ENCODE peak calls at places on chromosomes 13 and 19, in five cellular contexts. One of them, this sample, is unnamed. For H3K4me1, H3K9me3 and H3K36me3, the result is how much of the 10 kb centered on the place peaks cover.

GRCh38 chr13:74644239-74644638 is 510.0 kb upstream of the KLF12 start:
- DNase-seq in IMR-90: peak
- DNase-seq in fibroblast of lung: peak
- DNase-seq in astrocyte: peak
- DNase-seq in HepG2: no peak
- DNase-seq in this sample: no peak

GRCh38 chr13:109647046-109647445 is 139.3 kb downstream of the IRS2 start:
- DNase-seq in fibroblast of lung: peak
- DNase-seq in IMR-90: no peak
- DNase-seq in astrocyte: peak
- DNase-seq in HepG2: no peak
- DNase-seq in this sample: no peak

GRCh38 chr19:52535831-52536800 is 8.6 kb downstream of the ZNF808 start:
- DNase-seq in IMR-90: peak
- DNase-seq in HepG2: no peak
- DNase-seq in fibroblast of lung: peak
- DNase-seq in astrocyte: peak
- DNase-seq in this sample: peak

GRCh38 chr19:13707901-13708300 is 56.4 kb upstream of the MRI1 start:
- DNase-seq in astrocyte: peak
- DNase-seq in IMR-90: no peak
- DNase-seq in HepG2: no peak
- DNase-seq in fibroblast of lung: peak
- DNase-seq in this sample: no peak

GRCh38 chr13:48236528-48237353 is 3.7 kb downstream of the ITM2B start:
- DNase-seq in HepG2: no peak
- DNase-seq in astrocyte: no peak
- DNase-seq in fibroblast of lung: no peak
- DNase-seq in IMR-90: no peak
- DNase-seq in this sample: no peak

GRCh38 chr13:41554626-41555386 is 97.5 kb downstream of the RGCC start:
- DNase-seq in astrocyte: no peak
- DNase-seq in HepG2: no peak
- DNase-seq in IMR-90: no peak
- DNase-seq in fibroblast of lung: no peak
- DNase-seq in this sample: no peak

GRCh38 chr19:14542721-14543328 is 13.4 kb downstream of the TECR start:
- DNase-seq in astrocyte: no peak
- DNase-seq in HepG2: no peak
- DNase-seq in fibroblast of lung: peak
- DNase-seq in IMR-90: no peak
- DNase-seq in this sample: no peak

GRCh38 chr13:37263881-37264280 is 158.4 kb upstream of the CSNK1A1L start:
- DNase-seq in fibroblast of lung: no peak
- DNase-seq in HepG2: no peak
- DNase-seq in astrocyte: no peak
- DNase-seq in IMR-90: no peak
- DNase-seq in this sample: no peak

GRCh38 chr19:18306903-18307681 is 15.8 kb downstream of the LSM4 start:
- DNase-seq in IMR-90: no peak
- DNase-seq in HepG2: no peak
- DNase-seq in fibroblast of lung: no peak
- DNase-seq in astrocyte: no peak
- DNase-seq in this sample: no peak

GRCh38 chr13:80274643-80275042 is 66.3 kb downstream of the SPRY2 start:
- DNase-seq in astrocyte: no peak
- DNase-seq in HepG2: no peak
- DNase-seq in IMR-90: peak
- DNase-seq in fibroblast of lung: no peak
- DNase-seq in this sample: no peak

GRCh38 chr13:51057001-51057400 is 54.1 kb downstream of the C13orf42 start:
- DNase-seq in fibroblast of lung: no peak
- DNase-seq in astrocyte: no peak
- DNase-seq in HepG2: no peak
- DNase-seq in IMR-90: no peak
- DNase-seq in this sample: no peak

GRCh38 chr19:39709026-39709872 is 5.0 kb downstream of the LGALS14 start:
- DNase-seq in astrocyte: no peak
- DNase-seq in fibroblast of lung: no peak
- DNase-seq in IMR-90: no peak
- DNase-seq in HepG2: no peak
- DNase-seq in this sample: no peak

GRCh38 chr19:32436692-32437091 is 31.1 kb downstream of the DPY19L3 start:
- DNase-seq in HepG2: no peak
- DNase-seq in IMR-90: no peak
- DNase-seq in fibroblast of lung: no peak
- DNase-seq in astrocyte: no peak
- DNase-seq in this sample: no peak
- H3K4me1 ChIP-seq in HepG2: under half
- H3K4me1 ChIP-seq in IMR-90: under half
- H3K4me1 ChIP-seq in fibroblast of lung: under half
- H3K4me1 ChIP-seq in astrocyte: under half
- H3K4me1 ChIP-seq in this sample: under half

GRCh38 chr19:58166708-58167280 is 16.1 kb upstream of the ZNF274 start:
- DNase-seq in HepG2: no peak
- DNase-seq in astrocyte: no peak
- DNase-seq in IMR-90: no peak
- DNase-seq in fibroblast of lung: no peak
- DNase-seq in this sample: no peak

GRCh38 chr19:58170860-58171259 is 12.0 kb upstream of the ZNF274 start:
- DNase-seq in IMR-90: peak
- DNase-seq in fibroblast of lung: peak
- DNase-seq in HepG2: no peak
- DNase-seq in astrocyte: peak
- DNase-seq in this sample: no peak

DNA sequence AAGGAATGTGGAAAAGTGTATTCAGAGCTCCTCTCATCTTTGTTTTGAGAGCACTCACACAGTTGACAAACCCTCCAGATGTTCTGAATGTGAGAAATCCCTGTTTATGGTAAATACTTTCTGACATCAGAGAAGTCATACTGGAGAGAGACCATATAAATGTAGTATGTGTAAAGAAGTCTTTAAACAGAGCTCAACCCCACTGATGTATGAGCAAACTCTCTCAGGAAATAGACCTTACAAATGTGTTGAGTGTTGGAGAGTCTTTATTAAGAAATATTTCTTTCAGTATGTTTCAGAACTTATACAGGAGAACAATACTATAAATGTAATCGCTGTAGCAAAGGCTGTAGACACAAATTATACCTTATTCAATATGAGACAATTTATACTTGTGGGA is 15.7 kb upstream of the ZNF329 start:
- DNase-seq in astrocyte: no peak
- DNase-seq in fibroblast of lung: no peak
- DNase-seq in IMR-90: no peak
- DNase-seq in HepG2: no peak
- DNase-seq in this sample: no peak
- H3K9me3 ChIP-seq in astrocyte: under half
- H3K9me3 ChIP-seq in fibroblast of lung: under half
- H3K9me3 ChIP-seq in IMR-90: half or more
- H3K9me3 ChIP-seq in HepG2: half or more
- H3K9me3 ChIP-seq in this sample: under half

DNA sequence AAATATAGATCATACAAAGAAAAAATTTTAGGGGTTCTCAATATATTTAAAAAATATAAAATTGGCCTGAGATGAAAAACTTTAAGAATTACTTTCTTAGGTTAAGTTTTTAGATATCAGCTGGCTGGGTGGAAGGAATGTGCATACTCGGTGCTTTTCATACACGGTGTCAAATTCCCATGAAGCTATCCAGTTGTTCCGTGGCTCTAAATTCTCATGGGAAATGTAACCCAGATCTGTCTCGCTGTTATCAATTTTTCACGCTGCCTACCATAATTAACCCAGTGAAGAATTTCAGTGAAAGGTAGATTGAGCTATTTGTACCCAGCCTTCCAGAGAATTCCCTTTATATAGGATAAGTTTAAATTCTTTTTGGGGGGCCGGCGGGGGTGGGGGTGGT is 11.6 kb upstream of the ZNF835 start:
- DNase-seq in astrocyte: no peak
- DNase-seq in IMR-90: no peak
- DNase-seq in fibroblast of lung: no peak
- DNase-seq in HepG2: no peak
- DNase-seq in this sample: no peak
- H3K36me3 ChIP-seq in astrocyte: under half
- H3K36me3 ChIP-seq in IMR-90: under half
- H3K36me3 ChIP-seq in fibroblast of lung: under half
- H3K36me3 ChIP-seq in HepG2: under half
- H3K36me3 ChIP-seq in this sample: under half

GRCh38 chr13:65762015-65762414 is 1468.1 kb downstream of the PCDH9 start:
- DNase-seq in IMR-90: no peak
- DNase-seq in HepG2: no peak
- DNase-seq in fibroblast of lung: no peak
- DNase-seq in astrocyte: no peak
- DNase-seq in this sample: no peak

DNA sequence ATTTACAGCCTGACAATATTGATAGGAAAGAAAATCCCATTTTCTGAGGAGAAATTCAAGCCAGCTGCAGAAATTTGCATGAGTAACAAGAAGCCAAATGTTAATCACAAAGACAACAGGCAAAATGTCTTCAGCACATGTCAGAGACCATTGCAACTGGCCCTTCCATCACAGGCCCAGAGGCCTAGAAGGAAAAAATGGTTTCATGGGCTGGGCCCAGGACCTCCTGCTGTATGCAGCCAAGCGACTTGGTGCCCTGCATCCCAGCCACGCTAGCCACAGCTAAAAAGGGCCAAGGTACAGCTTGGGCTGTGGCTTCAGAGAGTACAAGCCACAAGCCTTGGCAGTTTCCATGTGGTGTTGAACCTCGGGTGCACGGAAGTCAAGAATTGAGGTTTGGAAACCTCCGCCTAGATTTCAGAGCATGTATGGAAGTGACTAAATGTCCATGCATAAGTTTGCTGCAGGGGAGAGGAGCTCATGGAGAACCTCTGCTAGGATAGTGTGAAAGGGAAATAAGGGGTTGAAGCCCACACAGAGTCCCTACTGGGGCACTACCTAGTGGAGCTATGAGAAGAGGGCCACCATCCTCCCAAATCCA is 1474.0 kb downstream of the PCDH9 start:
- DNase-seq in HepG2: no peak
- DNase-seq in astrocyte: no peak
- DNase-seq in fibroblast of lung: no peak
- DNase-seq in IMR-90: no peak
- DNase-seq in this sample: no peak
- H3K4me1 ChIP-seq in HepG2: under half
- H3K4me1 ChIP-seq in astrocyte: under half
- H3K4me1 ChIP-seq in fibroblast of lung: under half
- H3K4me1 ChIP-seq in IMR-90: under half
- H3K4me1 ChIP-seq in this sample: under half

GRCh38 chr19:9146882-9147281 is 6.7 kb downstream of the ZNF317 start:
- DNase-seq in HepG2: no peak
- DNase-seq in fibroblast of lung: no peak
- DNase-seq in astrocyte: no peak
- DNase-seq in IMR-90: no peak
- DNase-seq in this sample: no peak
- H3K9me3 ChIP-seq in HepG2: under half
- H3K9me3 ChIP-seq in fibroblast of lung: under half
- H3K9me3 ChIP-seq in astrocyte: under half
- H3K9me3 ChIP-seq in IMR-90: under half
- H3K9me3 ChIP-seq in this sample: under half

DNA sequence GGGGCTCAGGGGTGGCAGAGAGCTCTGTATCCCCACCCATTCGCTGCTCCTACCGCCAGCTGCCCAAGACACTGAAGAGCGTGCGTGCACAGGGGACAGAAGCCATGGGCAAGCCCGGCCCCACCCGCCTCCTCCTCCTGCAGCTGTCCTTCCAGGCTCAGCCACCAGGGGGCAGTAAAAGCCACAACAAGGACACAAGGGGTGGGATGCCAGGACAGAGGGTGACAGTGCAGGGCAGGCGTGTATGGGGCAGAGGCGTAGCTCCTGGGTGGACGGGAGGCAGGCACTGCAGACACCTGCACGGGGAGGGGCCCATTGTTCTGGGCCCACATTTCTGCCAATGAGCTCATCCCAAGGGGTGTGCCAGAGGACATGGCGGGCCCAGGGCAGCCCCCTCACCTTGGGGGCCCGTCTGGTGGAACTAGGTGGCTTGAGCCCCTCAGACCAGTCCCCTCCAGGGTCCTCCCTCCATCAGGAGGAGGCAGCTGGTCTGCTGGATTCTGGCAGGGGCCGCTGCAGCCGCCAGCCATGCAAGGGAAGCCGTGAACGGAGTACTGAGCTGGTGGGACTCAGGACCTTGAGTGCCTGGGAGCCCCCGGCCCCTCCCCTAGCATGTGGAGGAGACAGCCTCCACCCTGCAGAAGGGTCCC is 61.2 kb downstream of the MLLT1 start:
- DNase-seq in fibroblast of lung: peak
- DNase-seq in HepG2: peak
- DNase-seq in IMR-90: peak
- DNase-seq in astrocyte: peak
- DNase-seq in this sample: peak
- H3K36me3 ChIP-seq in fibroblast of lung: under half
- H3K36me3 ChIP-seq in HepG2: under half
- H3K36me3 ChIP-seq in IMR-90: under half
- H3K36me3 ChIP-seq in astrocyte: under half
- H3K36me3 ChIP-seq in this sample: under half

DNA sequence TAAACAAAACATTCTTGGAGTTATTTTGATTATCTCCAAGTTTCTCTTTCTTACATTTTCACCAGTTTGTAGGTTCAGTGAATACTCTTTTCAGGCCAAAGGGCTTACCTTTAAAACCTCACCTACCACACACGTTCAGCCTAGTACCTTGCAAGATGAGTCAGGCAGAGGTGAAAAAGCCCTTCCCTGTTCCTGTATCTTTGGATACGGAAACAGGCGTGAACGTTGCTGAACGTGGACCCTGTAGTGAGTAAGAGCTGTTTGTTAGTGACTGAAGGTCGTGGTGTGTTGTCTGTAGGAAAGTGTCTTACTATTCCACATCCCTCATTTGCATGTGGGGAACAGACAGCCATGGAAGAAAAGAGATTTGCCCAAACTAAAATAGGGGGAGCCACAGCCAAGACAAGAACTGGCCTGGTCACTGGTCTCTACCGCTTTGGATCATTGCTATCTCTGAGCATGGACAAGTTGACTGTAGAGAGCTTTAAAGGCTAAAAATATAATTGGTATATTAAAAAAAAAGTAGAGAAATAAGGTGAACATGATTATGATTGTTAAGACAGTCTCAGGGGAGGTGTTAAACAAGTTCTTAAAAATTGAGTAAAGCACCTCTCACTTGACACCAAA is 3.5 kb downstream of the CEBPG start:
- DNase-seq in astrocyte: no peak
- DNase-seq in HepG2: no peak
- DNase-seq in fibroblast of lung: no peak
- DNase-seq in IMR-90: no peak
- DNase-seq in this sample: no peak
- H3K4me1 ChIP-seq in astrocyte: under half
- H3K4me1 ChIP-seq in HepG2: half or more
- H3K4me1 ChIP-seq in fibroblast of lung: under half
- H3K4me1 ChIP-seq in IMR-90: under half
- H3K4me1 ChIP-seq in this sample: under half

This sample was measured in CD8-positive, alpha-beta memory T cell.